ENCODE peak calls at places on chromosomes 13 and 19, in seven cellular contexts. R, N, G, Y, K, T and H are unnamed samples. For H3K4me1 and H3K27me3, the result is how much of the 10 kb centered on the place peaks cover.

GRCh38 chr19:47446534-47447469 is 24.9 kb downstream of the SLC8A2 start:
- DNase-seq in G (no peak), N (peak), R (no peak), Y (no peak), T (no peak), K (no peak), H (no peak)

GRCh38 chr13:35720690-35721554 is 244.4 kb upstream of the MAB21L1 start:
- DNase-seq in K (no peak), G (no peak), Y (no peak), R (no peak), T (no peak), N (peak), H (peak)

GRCh38 chr13:65036999-65037398 is 2193.1 kb downstream of the PCDH9 start:
- DNase-seq in G (no peak), T (no peak), N (no peak), R (no peak), K (no peak), Y (no peak), H (no peak)

GRCh38 chr13:40130871-40131636 is 475.6 kb downstream of the COG6 start:
- DNase-seq in G (no peak), Y (no peak), R (no peak), T (no peak), K (no peak), N (no peak), H (no peak)

GRCh38 chr19:6063576-6063961 is 46.7 kb downstream of the RFX2 start:
- DNase-seq in N (no peak), G (no peak), K (no peak), T (peak), R (no peak), Y (no peak), H (no peak)

GRCh38 chr19:772730-773436 is 22.0 kb downstream of the MISP start:
- DNase-seq in R (no peak), K (no peak), G (no peak), Y (no peak), T (no peak), N (no peak), H (no peak)

GRCh38 chr13:24671367-24672117 is 8.7 kb upstream of the ATP12A start:
- DNase-seq in K (no peak), R (peak), G (no peak), Y (peak), N (peak), T (no peak), H (no peak)

GRCh38 chr13:73000027-73000674 is 58.7 kb upstream of the KLF5 start:
- DNase-seq in Y (no peak), N (no peak), G (no peak), T (no peak), R (no peak), K (no peak), H (no peak)

GRCh38 chr19:50025022-50025793 is at the start of gene VRK3:
- DNase-seq in G (peak), Y (peak), T (peak), N (peak), R (peak), K (peak), H (peak)

GRCh38 chr19:5479958-5480357 is 24.7 kb downstream of the ZNRF4 start:
- DNase-seq in Y (no peak), T (no peak), K (no peak), G (no peak), R (no peak), N (no peak), H (no peak)

GRCh38 chr19:15265849-15266248 is 33.6 kb upstream of the EPHX3 start:
- DNase-seq in T (peak), Y (peak), N (peak), K (no peak), G (peak), R (peak), H (peak)

GRCh38 chr13:34805347-34805746 is 136.7 kb upstream of the NBEA start:
- DNase-seq in Y (no peak), G (no peak), R (no peak), N (no peak), K (no peak), T (no peak), H (no peak)

GRCh38 chr19:39224910-39225309 is 19.9 kb downstream of the IFNL3 start:
- DNase-seq in R (no peak), T (no peak), N (no peak), Y (no peak), K (no peak), G (no peak), H (no peak)

DNA sequence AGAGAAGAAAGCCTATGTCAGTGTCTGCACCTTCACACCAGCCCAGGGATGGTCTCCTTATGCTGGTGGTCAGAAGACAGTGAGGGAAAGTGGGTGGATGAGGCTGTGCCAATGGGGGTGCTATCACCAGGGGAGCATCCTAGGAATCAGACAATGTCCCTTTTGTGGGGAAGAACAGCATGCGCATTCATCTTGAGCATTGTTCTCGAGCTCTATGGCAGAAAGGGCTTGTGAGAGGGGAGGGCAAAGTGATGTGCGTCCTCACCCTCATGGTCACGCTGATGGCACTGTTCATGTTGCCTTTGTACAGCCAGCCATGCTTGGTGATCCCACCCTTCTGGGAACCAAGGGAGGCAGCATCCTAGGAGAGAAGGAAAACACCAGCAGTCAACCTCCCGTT is 56.1 kb downstream of the DOCK9 start:
- DNase-seq in T (no peak), G (no peak), R (no peak), N (no peak), K (no peak), Y (no peak), H (no peak)
- H3K27ac ChIP-seq in T (no peak), G (no peak), R (no peak), N (no peak), K (no peak), Y (no peak), H (peak)

DNA sequence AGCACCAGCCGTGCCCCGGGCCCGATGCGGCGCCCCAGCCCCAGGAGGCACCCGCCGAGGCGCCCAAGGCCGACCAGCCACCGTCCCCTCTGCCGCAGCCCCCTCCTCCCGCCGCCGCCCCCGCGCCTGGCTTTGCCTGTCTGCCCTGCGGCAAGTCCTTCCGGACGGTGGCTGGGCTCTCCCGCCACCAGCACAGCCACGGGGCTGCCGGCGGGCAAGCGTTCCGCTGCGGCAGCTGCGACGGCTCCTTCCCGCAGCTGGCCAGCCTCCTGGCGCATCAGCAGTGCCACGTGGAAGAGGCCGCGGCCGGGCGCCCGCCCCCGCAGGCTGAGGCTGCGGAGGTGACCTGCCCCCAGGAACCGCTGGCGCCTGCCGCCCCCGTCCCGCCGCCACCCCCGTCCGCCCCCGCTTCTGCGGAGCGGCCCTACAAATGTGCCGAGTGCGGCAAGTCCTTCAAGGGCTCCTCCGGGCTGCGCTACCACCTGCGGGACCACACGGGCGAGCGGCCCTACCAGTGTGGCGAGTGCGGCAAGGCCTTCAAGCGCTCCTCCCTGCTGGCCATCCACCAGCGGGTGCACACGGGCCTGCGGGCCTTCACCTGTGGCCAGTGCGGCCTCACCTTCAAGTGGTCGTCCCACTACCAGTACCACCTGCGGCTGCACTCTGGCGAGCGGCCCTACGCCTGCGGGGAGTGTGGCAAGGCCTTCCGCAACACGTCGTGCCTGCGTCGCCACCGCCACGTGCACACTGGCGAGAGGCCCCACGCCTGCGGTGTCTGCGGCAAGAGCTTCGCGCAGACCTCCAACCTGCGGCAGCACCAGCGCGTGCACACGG is 2.6 kb upstream of the NAT14 start:
- DNase-seq in R (no peak), G (no peak), T (no peak), N (no peak), K (no peak), Y (no peak), H (no peak)
- H3K4me1 ChIP-seq in R (under half), G (under half), T (under half), N (under half), K (under half), Y (under half), H (half or more)

GRCh38 chr19:53907193-53907581 is 1.9 kb upstream of the CACNG7 start:
- DNase-seq in N (no peak), K (no peak), G (no peak), R (no peak), Y (no peak), T (no peak), H (no peak)

GRCh38 chr19:53908106-53908932 is 759 bp upstream of the CACNG7 start:
- DNase-seq in R (no peak), Y (no peak), G (no peak), N (peak), T (no peak), K (no peak), H (peak)

GRCh38 chr19:53908933-53909415 is at the start of gene CACNG7:
- DNase-seq in N (no peak), Y (no peak), K (no peak), R (no peak), T (no peak), G (no peak), H (no peak)

GRCh38 chr19:53906211-53907192 is 2.6 kb upstream of the CACNG7 start:
- DNase-seq in T (no peak), N (peak), R (peak), G (no peak), K (no peak), Y (no peak), H (peak)

GRCh38 chr19:53907690-53908089 is 1.4 kb upstream of the CACNG7 start:
- DNase-seq in R (no peak), G (no peak), K (no peak), Y (no peak), T (no peak), N (no peak), H (no peak)
- H3K27me3 ChIP-seq in R (under half), G (under half), K (under half), Y (under half), T (under half), N (under half), H (under half)

DNA sequence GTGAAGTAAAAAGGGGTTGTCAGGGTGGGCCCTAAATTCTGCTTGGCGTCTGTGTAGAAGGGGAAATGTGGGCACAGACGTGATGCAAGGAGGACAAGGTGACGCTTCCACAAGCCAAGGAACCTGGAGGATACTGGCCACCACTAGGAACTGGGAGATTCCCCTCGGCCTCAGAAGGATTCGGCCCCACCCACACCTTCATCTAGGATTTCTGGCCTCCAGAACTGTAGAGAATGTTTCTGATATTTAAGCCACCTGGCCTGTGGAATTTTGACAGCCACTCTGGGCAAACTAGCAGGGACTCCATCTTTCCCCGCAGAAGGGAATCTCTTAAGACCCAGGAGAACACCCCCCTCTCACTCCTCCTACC is 1.1 kb downstream of the PLEKHJ1 start:
- DNase-seq in N (peak), R (no peak), Y (no peak), K (no peak), T (no peak), G (no peak), H (no peak)
- H3K27ac ChIP-seq in N (peak), R (peak), Y (peak), K (peak), T (peak), G (no peak), H (peak)